ENCODE peak calls at places on chromosome 6, in nine cellular contexts. Y is activated T-helper 1 cell treated with anti-CD3 and anti-CD28 coated beads, Interleukin-2, amount 50 U/mL, for 16 hours; M is GM03348; Q is glutamatergic neuron; R is K562; D is retina; U is iris pigment epithelial cell; T is HTR-8/SVneo; F is NCI-H146. N is an unnamed sample.

GRCh38 chr6:45509426-45509825 is 131.7 kb upstream of the SUPT3H start:
- DNase-seq in R (no peak), M (no peak), U (no peak), Y (no peak), Q (no peak), F (no peak), D (no peak), T (no peak), N (no peak)

GRCh38 chr6:9659848-9660247 is 755.0 kb downstream of the TFAP2A start:
- DNase-seq in D (no peak), Q (no peak), Y (no peak), M (no peak), F (no peak), T (no peak), U (no peak), R (no peak), N (peak)

GRCh38 chr6:30644769-30645168 is 2.2 kb upstream of the C6orf136 start:
- DNase-seq in M (no peak), Q (no peak), R (no peak), U (no peak), D (no peak), T (no peak), F (no peak), Y (no peak), N (no peak)

GRCh38 chr6:55794136-55794812 is 81.1 kb downstream of the BMP5 start:
- DNase-seq in U (peak), Q (no peak), F (no peak), D (no peak), M (peak), Y (no peak), T (no peak), R (no peak), N (no peak)

GRCh38 chr6:32081168-32081624 is 27.9 kb downstream of the TNXB start:
- DNase-seq in T (peak), R (peak), Y (no peak), D (no peak), M (peak), U (peak), F (no peak), Q (no peak), N (peak)

GRCh38 chr6:142737368-142738060 is 207.5 kb downstream of the HIVEP2 start:
- DNase-seq in F (no peak), Y (no peak), Q (no peak), U (peak), R (no peak), T (no peak), D (no peak), M (no peak), N (no peak)

GRCh38 chr6:34138924-34139323 is 7.0 kb downstream of the GRM4 start:
- DNase-seq in R (no peak), F (no peak), Y (no peak), D (no peak), T (no peak), M (no peak), Q (no peak), U (no peak), N (no peak)

GRCh38 chr6:150528648-150529285 is 70.9 kb upstream of the PLEKHG1 start:
- DNase-seq in R (peak), F (no peak), T (peak), Y (no peak), D (peak), Q (peak), M (peak), U (peak), N (no peak)

GRCh38 chr6:76330031-76330430 is 257.6 kb upstream of the IMPG1 start:
- DNase-seq in R (no peak), Y (no peak), M (no peak), U (no peak), F (peak), T (no peak), Q (no peak), D (no peak), N (no peak)

N was measured in cerebellum.